ENCODE peak calls at places on chromosomes 5 and 9, in seven cellular contexts. L is GM23338, I is suprapubic skin, O is stomach, Y is GM12878, F is breast epithelium, P is spleen. U is an unnamed sample.

GRCh38 chr9:101639301-101639700 is 44.5 kb upstream of the PPP3R2 start:
- DNase-seq in L (no peak), I (no peak), O (no peak), Y (no peak), F (no peak), P (no peak), U (no peak)

GRCh38 chr9:27365977-27366376 is 69.0 kb upstream of the EQTN start:
- DNase-seq in L (no peak), I (no peak), O (no peak), Y (peak; percentile 74), F (no peak), P (no peak), U (no peak)

GRCh38 chr9:14467675-14468374 is 153.9 kb upstream of the NFIB start:
- DNase-seq in L (no peak), I (no peak), O (no peak), Y (no peak), F (no peak), P (no peak), U (no peak)

GRCh38 chr5:95861858-95862561 is 39.5 kb upstream of the GLRX start:
- DNase-seq in L (no peak), I (no peak), O (no peak), Y (no peak), F (no peak), P (no peak), U (no peak)

GRCh38 chr5:107669543-107670027 is 1.2 kb downstream of the EFNA5 start:
- DNase-seq in L (peak; percentile 71), I (peak; percentile 83), O (peak; percentile 39), Y (no peak), F (peak; percentile 54), P (peak; percentile 65), U (no peak)

GRCh38 chr5:6708814-6709213 is 4.4 kb upstream of the TENT4A start:
- DNase-seq in L (no peak), I (no peak), O (no peak), Y (no peak), F (no peak), P (no peak), U (peak; percentile 67)

GRCh38 chr9:77751341-77752091 is 103.4 kb upstream of the GNA14 start:
- DNase-seq in L (peak; percentile 87), I (no peak), O (no peak), Y (no peak), F (no peak), P (no peak), U (no peak)

GRCh38 chr9:93679536-93680444 is 103.4 kb downstream of the PHF2 start:
- DNase-seq in L (no peak), I (peak; percentile 69), O (peak; percentile 22), Y (no peak), F (peak; percentile 43), P (peak; percentile 58), U (peak; percentile 95)

GRCh38 chr9:137680445-137681358 is 61.9 kb downstream of the EHMT1 start:
- DNase-seq in L (no peak), I (no peak), O (no peak), Y (no peak), F (no peak), P (peak; percentile 76), U (no peak)

GRCh38 chr5:119288364-119289047 is 67.3 kb upstream of the TNFAIP8 start:
- DNase-seq in L (no peak), I (no peak), O (no peak), Y (no peak), F (no peak), P (no peak), U (no peak)

GRCh38 chr9:97504381-97505216 is 3.1 kb downstream of the TMOD1 start:
- DNase-seq in L (no peak), I (no peak), O (no peak), Y (no peak), F (no peak), P (no peak), U (no peak)

GRCh38 chr9:959914-960313 is 16.5 kb upstream of the DMRT3 start:
- DNase-seq in L (no peak), I (no peak), O (no peak), Y (no peak), F (no peak), P (no peak), U (no peak)

GRCh38 chr5:52811067-52811749 is 23.5 kb downstream of the ITGA1 start:
- DNase-seq in L (no peak), I (no peak), O (no peak), Y (no peak), F (no peak), P (no peak), U (no peak)

GRCh38 chr5:152271420-152271819 is 133.7 kb downstream of the NMUR2 start:
- DNase-seq in L (peak; percentile 73), I (no peak), O (peak; percentile 27), Y (peak; percentile 8), F (no peak), P (no peak), U (no peak)

GRCh38 chr9:91946196-91946595 is 3.8 kb downstream of the ROR2 start:
- DNase-seq in L (no peak), I (no peak), O (peak; percentile 11), Y (no peak), F (no peak), P (no peak), U (no peak)

GRCh38 chr9:121841771-121842611 is 190.6 kb downstream of the DAB2IP start:
- DNase-seq in L (no peak), I (no peak), O (peak; percentile 10), Y (no peak), F (no peak), P (no peak), U (peak; percentile 61)

GRCh38 chr9:108761530-108762347 is 94.0 kb downstream of the ACTL7B start:
- DNase-seq in L (peak; percentile 79), I (no peak), O (peak; percentile 59), Y (no peak), F (peak; percentile 60), P (no peak), U (no peak)

DNA sequence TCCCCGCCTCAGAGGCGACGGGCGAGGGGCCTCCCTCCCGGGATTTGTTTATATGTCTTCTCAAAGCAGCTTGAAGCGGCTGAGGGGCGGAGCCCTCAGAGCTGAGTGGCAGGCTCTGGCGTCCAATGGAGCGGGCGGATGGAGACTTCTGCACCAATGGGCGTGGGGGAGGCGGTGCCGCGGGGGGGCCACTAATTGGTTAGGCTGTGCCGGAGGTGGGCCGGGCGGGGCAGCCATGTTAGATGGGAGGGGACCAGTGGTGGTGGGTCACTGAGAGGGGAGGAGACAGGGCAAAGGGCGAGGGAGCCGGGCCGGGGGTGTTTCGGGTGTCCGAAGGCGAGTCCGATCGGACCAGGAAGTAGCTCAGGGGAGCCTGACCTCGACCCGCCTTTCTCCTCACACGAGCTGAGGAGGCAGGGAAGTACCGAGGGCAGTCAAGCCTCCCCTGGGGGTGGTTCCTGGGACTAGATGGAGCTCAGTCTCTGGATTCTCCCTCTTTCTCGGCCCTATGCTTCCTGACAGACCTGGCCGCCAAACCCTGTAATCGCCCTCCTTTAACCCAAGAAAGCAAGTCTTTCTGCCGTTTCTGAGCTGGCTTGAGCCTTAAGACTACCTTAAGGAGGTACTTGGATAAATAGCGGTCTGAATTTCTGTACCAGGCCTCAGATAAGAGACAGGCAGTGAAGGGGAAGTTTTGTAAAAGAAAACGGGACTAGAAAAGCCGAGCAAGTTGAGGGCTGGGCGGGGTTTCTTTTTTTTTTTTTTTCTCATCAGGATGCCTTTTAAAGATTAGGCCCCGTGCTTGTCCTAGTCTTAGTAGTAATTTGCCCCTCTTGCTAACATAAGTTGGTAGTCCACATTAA is 1.1 kb downstream of the CREBRF start:
- DNase-seq in L (peak; percentile 100), I (peak; percentile 100), O (peak; percentile 99), Y (peak; percentile 85), F (peak; percentile 99), P (peak; percentile 98), U (peak; percentile 99)
- TF ChIP-seq POLR2AphosphoS5 in L (peak; percentile 77), I (no peak), O (peak; percentile 40), Y (peak; percentile 78), F (peak; percentile 35), P (peak; percentile 66), U (peak; percentile 80)

DNA sequence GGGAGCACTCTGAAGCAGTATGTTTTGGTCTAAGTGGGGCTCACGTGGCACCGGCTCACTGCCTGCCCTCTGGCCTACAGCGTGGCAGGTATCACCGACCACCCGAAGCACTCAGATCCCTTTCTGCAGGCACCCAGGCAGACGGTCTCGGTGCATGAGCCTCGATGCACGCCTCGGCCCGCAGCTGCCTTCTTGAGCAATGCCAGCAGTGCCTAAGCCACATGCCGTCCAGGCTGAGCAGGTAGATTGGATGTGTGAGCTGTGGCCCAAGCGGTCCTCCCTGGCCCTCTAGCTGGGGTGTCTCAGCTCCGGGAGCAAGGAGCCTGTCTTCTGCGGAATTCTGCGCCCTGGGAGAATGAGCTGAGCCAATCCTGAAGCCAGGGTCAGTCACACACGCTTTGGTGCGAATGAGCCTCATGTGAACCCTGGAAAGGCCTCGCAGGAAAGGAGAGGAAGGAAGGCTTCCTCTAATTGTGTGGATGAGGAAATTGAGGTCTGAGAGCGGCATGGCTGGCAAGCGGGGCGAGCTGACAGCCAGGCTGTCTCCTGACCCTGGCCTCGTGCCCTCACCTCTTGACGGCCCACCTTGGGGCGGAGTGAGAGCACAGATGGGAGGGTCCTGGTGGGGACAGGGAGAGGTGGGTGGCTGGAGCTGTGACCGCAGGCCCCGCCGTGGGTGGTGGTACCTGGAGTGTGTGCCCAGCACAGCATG is 14.4 kb downstream of the RXRA start:
- DNase-seq in L (no peak), I (no peak), O (no peak), Y (no peak), F (no peak), P (no peak), U (no peak)
- TF ChIP-seq POLR2AphosphoS5 in L (no peak), I (no peak), O (no peak), Y (no peak), F (no peak), P (peak; percentile 67), U (no peak)

GRCh38 chr5:138544171-138545134 is 1.4 kb upstream of the ETF1 start:
- DNase-seq in L (no peak), I (no peak), O (no peak), Y (no peak), F (no peak), P (no peak), U (peak; percentile 88)

GRCh38 chr5:138542956-138543729 is at the start of gene ETF1:
- DNase-seq in L (peak; percentile 99), I (peak; percentile 100), O (peak; percentile 100), Y (peak; percentile 97), F (peak; percentile 100), P (peak; percentile 100), U (peak; percentile 99)

GRCh38 chr5:138542120-138542955 is 698 bp downstream of the ETF1 start:
- DNase-seq in L (no peak), I (no peak), O (peak; percentile 27), Y (no peak), F (no peak), P (no peak), U (peak; percentile 88)

GRCh38 chr5:138541511-138541910 is 1.5 kb downstream of the ETF1 start:
- DNase-seq in L (no peak), I (no peak), O (no peak), Y (no peak), F (no peak), P (no peak), U (no peak)

DNA sequence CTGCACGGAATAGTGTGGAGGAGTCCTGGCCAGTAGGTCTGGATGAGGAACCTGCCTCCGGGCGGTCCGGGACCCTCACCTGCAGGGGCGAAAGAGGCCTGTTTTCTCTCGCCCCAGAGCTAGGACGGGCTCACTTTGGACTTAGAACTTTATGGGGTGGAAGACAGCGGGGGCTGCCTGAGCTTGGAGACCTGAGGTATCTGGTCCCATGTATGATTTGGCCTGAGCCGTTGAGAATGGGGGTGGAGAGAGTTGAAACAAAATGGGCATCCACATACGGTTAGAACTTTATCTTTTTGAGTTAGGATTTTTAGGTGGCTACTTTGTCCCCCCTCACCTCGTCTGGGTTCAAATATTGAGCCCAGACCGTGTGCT is 681 bp upstream of the ETF1 start:
- DNase-seq in L (no peak), I (peak; percentile 91), O (no peak), Y (no peak), F (peak; percentile 75), P (no peak), U (peak; percentile 96)
- TF ChIP-seq POLR2AphosphoS5 in L (no peak), I (no peak), O (no peak), Y (peak; percentile 23), F (no peak), P (no peak), U (no peak)

GRCh38 chr9:129166962-129167557 is 11.0 kb downstream of the IER5L start:
- DNase-seq in L (peak; percentile 87), I (peak; percentile 91), O (peak; percentile 95), Y (no peak), F (peak; percentile 92), P (no peak), U (no peak)
- TF ChIP-seq POLR2AphosphoS5 in L (peak; percentile 37), I (no peak), O (peak; percentile 92), Y (no peak), F (peak; percentile 64), P (peak; percentile 86), U (peak; percentile 59)

U was measured in vagina.